ENCODE peak calls at places on chromosomes 6 and 20, in seven cellular contexts. One of them, this sample, is unnamed.

GRCh38 chr6:109242029-109242428 is 140.2 kb downstream of the CD164 start:
- DNase-seq in foreskin fibroblast: no peak
- DNase-seq in progenitor cell of endocrine pancreas: no peak
- DNase-seq in thoracic aorta: no peak
- DNase-seq in GM20000: no peak
- DNase-seq in heart right ventricle: no peak
- DNase-seq in mucosa of descending colon: no peak
- DNase-seq in this sample: no peak

GRCh38 chr6:148502083-148502772 is 159.6 kb downstream of the SASH1 start:
- DNase-seq in progenitor cell of endocrine pancreas: no peak
- DNase-seq in mucosa of descending colon: no peak
- DNase-seq in foreskin fibroblast: peak
- DNase-seq in heart right ventricle: no peak
- DNase-seq in GM20000: no peak
- DNase-seq in thoracic aorta: no peak
- DNase-seq in this sample: no peak

GRCh38 chr20:20547221-20547875 is 165.1 kb downstream of the RALGAPA2 start:
- DNase-seq in thoracic aorta: no peak
- DNase-seq in mucosa of descending colon: no peak
- DNase-seq in foreskin fibroblast: peak
- DNase-seq in GM20000: peak
- DNase-seq in heart right ventricle: no peak
- DNase-seq in progenitor cell of endocrine pancreas: no peak
- DNase-seq in this sample: no peak

GRCh38 chr20:61719691-61720347 is 345.9 kb downstream of the TAF4 start:
- DNase-seq in progenitor cell of endocrine pancreas: no peak
- DNase-seq in heart right ventricle: no peak
- DNase-seq in mucosa of descending colon: no peak
- DNase-seq in GM20000: no peak
- DNase-seq in thoracic aorta: no peak
- DNase-seq in foreskin fibroblast: no peak
- DNase-seq in this sample: no peak

GRCh38 chr6:146819596-146820320 is 221.0 kb downstream of the ADGB start:
- DNase-seq in progenitor cell of endocrine pancreas: no peak
- DNase-seq in GM20000: no peak
- DNase-seq in foreskin fibroblast: no peak
- DNase-seq in mucosa of descending colon: no peak
- DNase-seq in thoracic aorta: no peak
- DNase-seq in heart right ventricle: no peak
- DNase-seq in this sample: no peak

GRCh38 chr20:15756401-15756800 is 816.8 kb downstream of the KIF16B start:
- DNase-seq in heart right ventricle: no peak
- DNase-seq in mucosa of descending colon: no peak
- DNase-seq in foreskin fibroblast: no peak
- DNase-seq in progenitor cell of endocrine pancreas: no peak
- DNase-seq in GM20000: no peak
- DNase-seq in thoracic aorta: no peak
- DNase-seq in this sample: no peak

GRCh38 chr6:39923394-39923793 is 10.9 kb downstream of the MOCS1 start:
- DNase-seq in thoracic aorta: peak
- DNase-seq in mucosa of descending colon: peak
- DNase-seq in foreskin fibroblast: no peak
- DNase-seq in progenitor cell of endocrine pancreas: no peak
- DNase-seq in GM20000: no peak
- DNase-seq in heart right ventricle: peak
- DNase-seq in this sample: no peak

GRCh38 chr6:127266892-127267741 is 453 bp downstream of the RNF146 start:
- DNase-seq in mucosa of descending colon: peak
- DNase-seq in GM20000: peak
- DNase-seq in thoracic aorta: peak
- DNase-seq in foreskin fibroblast: peak
- DNase-seq in heart right ventricle: peak
- DNase-seq in progenitor cell of endocrine pancreas: no peak
- DNase-seq in this sample: peak

GRCh38 chr6:33073431-33073871 is at the start of gene HLA-DPA1:
- DNase-seq in foreskin fibroblast: peak
- DNase-seq in thoracic aorta: no peak
- DNase-seq in progenitor cell of endocrine pancreas: no peak
- DNase-seq in mucosa of descending colon: no peak
- DNase-seq in heart right ventricle: no peak
- DNase-seq in GM20000: peak
- DNase-seq in this sample: no peak

GRCh38 chr20:31822421-31823330 is 3.5 kb downstream of the MYLK2 start:
- DNase-seq in heart right ventricle: peak
- DNase-seq in progenitor cell of endocrine pancreas: peak
- DNase-seq in thoracic aorta: peak
- DNase-seq in foreskin fibroblast: peak
- DNase-seq in GM20000: peak
- DNase-seq in mucosa of descending colon: peak
- DNase-seq in this sample: peak

GRCh38 chr6:149921361-149921760 is 1.6 kb downstream of the RAET1G start:
- DNase-seq in GM20000: no peak
- DNase-seq in progenitor cell of endocrine pancreas: no peak
- DNase-seq in foreskin fibroblast: no peak
- DNase-seq in thoracic aorta: no peak
- DNase-seq in heart right ventricle: no peak
- DNase-seq in mucosa of descending colon: no peak
- DNase-seq in this sample: no peak

GRCh38 chr20:53643031-53643832 is 49.6 kb upstream of the ZNF217 start:
- DNase-seq in heart right ventricle: no peak
- DNase-seq in foreskin fibroblast: peak
- DNase-seq in GM20000: peak
- DNase-seq in mucosa of descending colon: peak
- DNase-seq in thoracic aorta: no peak
- DNase-seq in progenitor cell of endocrine pancreas: no peak
- DNase-seq in this sample: no peak

GRCh38 chr6:167756594-167756993 is 70.1 kb upstream of the AFDN start:
- DNase-seq in mucosa of descending colon: no peak
- DNase-seq in heart right ventricle: no peak
- DNase-seq in GM20000: no peak
- DNase-seq in thoracic aorta: no peak
- DNase-seq in foreskin fibroblast: no peak
- DNase-seq in progenitor cell of endocrine pancreas: no peak
- DNase-seq in this sample: no peak

GRCh38 chr20:41443667-41444066 is 77.0 kb upstream of the EMILIN3 start:
- DNase-seq in GM20000: peak
- DNase-seq in progenitor cell of endocrine pancreas: no peak
- DNase-seq in mucosa of descending colon: no peak
- DNase-seq in heart right ventricle: no peak
- DNase-seq in foreskin fibroblast: no peak
- DNase-seq in thoracic aorta: no peak
- DNase-seq in this sample: no peak

GRCh38 chr6:33856655-33857054 is 52.9 kb upstream of the MLN start:
- DNase-seq in foreskin fibroblast: no peak
- DNase-seq in thoracic aorta: no peak
- DNase-seq in GM20000: no peak
- DNase-seq in progenitor cell of endocrine pancreas: no peak
- DNase-seq in mucosa of descending colon: peak
- DNase-seq in heart right ventricle: no peak
- DNase-seq in this sample: no peak

GRCh38 chr20:46699651-46700359 is 9.6 kb upstream of the SLC2A10 start:
- DNase-seq in GM20000: no peak
- DNase-seq in mucosa of descending colon: no peak
- DNase-seq in heart right ventricle: no peak
- DNase-seq in progenitor cell of endocrine pancreas: no peak
- DNase-seq in foreskin fibroblast: peak
- DNase-seq in thoracic aorta: no peak
- DNase-seq in this sample: no peak

GRCh38 chr6:160992323-160993314 is 1.1 kb downstream of the MAP3K4 start:
- DNase-seq in progenitor cell of endocrine pancreas: no peak
- DNase-seq in thoracic aorta: no peak
- DNase-seq in GM20000: peak
- DNase-seq in mucosa of descending colon: no peak
- DNase-seq in foreskin fibroblast: peak
- DNase-seq in heart right ventricle: no peak
- DNase-seq in this sample: peak

GRCh38 chr6:84460491-84460890 is 233.0 kb upstream of the CEP162 start:
- DNase-seq in progenitor cell of endocrine pancreas: no peak
- DNase-seq in mucosa of descending colon: no peak
- DNase-seq in foreskin fibroblast: no peak
- DNase-seq in heart right ventricle: no peak
- DNase-seq in thoracic aorta: no peak
- DNase-seq in GM20000: no peak
- DNase-seq in this sample: no peak

GRCh38 chr20:21615617-21616080 is 89.8 kb upstream of the PAX1 start:
- DNase-seq in progenitor cell of endocrine pancreas: peak
- DNase-seq in foreskin fibroblast: peak
- DNase-seq in mucosa of descending colon: peak
- DNase-seq in GM20000: peak
- DNase-seq in thoracic aorta: no peak
- DNase-seq in heart right ventricle: peak
- DNase-seq in this sample: peak

GRCh38 chr20:2693286-2693995 is 861 bp downstream of the EBF4 start:
- DNase-seq in thoracic aorta: no peak
- DNase-seq in foreskin fibroblast: peak
- DNase-seq in GM20000: peak
- DNase-seq in progenitor cell of endocrine pancreas: peak
- DNase-seq in heart right ventricle: peak
- DNase-seq in mucosa of descending colon: peak
- DNase-seq in this sample: peak

GRCh38 chr6:3660473-3660872 is 91.0 kb downstream of the PXDC1 start:
- DNase-seq in thoracic aorta: no peak
- DNase-seq in foreskin fibroblast: no peak
- DNase-seq in heart right ventricle: no peak
- DNase-seq in GM20000: no peak
- DNase-seq in progenitor cell of endocrine pancreas: no peak
- DNase-seq in mucosa of descending colon: no peak
- DNase-seq in this sample: no peak

GRCh38 chr6:122953766-122954165 is 42.3 kb upstream of the CLVS2 start:
- DNase-seq in thoracic aorta: no peak
- DNase-seq in heart right ventricle: no peak
- DNase-seq in GM20000: no peak
- DNase-seq in mucosa of descending colon: no peak
- DNase-seq in foreskin fibroblast: no peak
- DNase-seq in progenitor cell of endocrine pancreas: no peak
- DNase-seq in this sample: no peak

GRCh38 chr6:129370268-129370916 is 339.6 kb downstream of the ARHGAP18 start:
- DNase-seq in progenitor cell of endocrine pancreas: no peak
- DNase-seq in thoracic aorta: no peak
- DNase-seq in heart right ventricle: no peak
- DNase-seq in foreskin fibroblast: peak
- DNase-seq in GM20000: peak
- DNase-seq in mucosa of descending colon: no peak
- DNase-seq in this sample: peak

GRCh38 chr6:41577865-41578713 is 31.9 kb downstream of the FOXP4 start:
- DNase-seq in GM20000: no peak
- DNase-seq in thoracic aorta: no peak
- DNase-seq in progenitor cell of endocrine pancreas: no peak
- DNase-seq in mucosa of descending colon: peak
- DNase-seq in foreskin fibroblast: peak
- DNase-seq in heart right ventricle: no peak
- DNase-seq in this sample: peak

GRCh38 chr6:122069933-122070332 is 329.5 kb upstream of the HSF2 start:
- DNase-seq in mucosa of descending colon: no peak
- DNase-seq in GM20000: no peak
- DNase-seq in thoracic aorta: no peak
- DNase-seq in progenitor cell of endocrine pancreas: no peak
- DNase-seq in heart right ventricle: no peak
- DNase-seq in foreskin fibroblast: no peak
- DNase-seq in this sample: peak

GRCh38 chr6:31308050-31308844 is 36.4 kb upstream of the HLA-C start:
- DNase-seq in thoracic aorta: no peak
- DNase-seq in heart right ventricle: peak
- DNase-seq in GM20000: peak
- DNase-seq in progenitor cell of endocrine pancreas: peak
- DNase-seq in foreskin fibroblast: peak
- DNase-seq in mucosa of descending colon: peak
- DNase-seq in this sample: no peak

GRCh38 chr6:28349892-28350737 is at the start of gene ZKSCAN3:
- DNase-seq in heart right ventricle: peak
- DNase-seq in foreskin fibroblast: peak
- DNase-seq in mucosa of descending colon: peak
- DNase-seq in GM20000: peak
- DNase-seq in progenitor cell of endocrine pancreas: peak
- DNase-seq in thoracic aorta: peak
- DNase-seq in this sample: peak
- TF ChIP-seq CTCF in heart right ventricle: no peak
- TF ChIP-seq CTCF in foreskin fibroblast: no peak
- TF ChIP-seq CTCF in mucosa of descending colon: no peak
- TF ChIP-seq CTCF in GM20000: no peak
- TF ChIP-seq CTCF in progenitor cell of endocrine pancreas: no peak
- TF ChIP-seq CTCF in thoracic aorta: no peak
- TF ChIP-seq CTCF in this sample: no peak

GRCh38 chr6:35624341-35625070 is 64.2 kb downstream of the FKBP5 start:
- DNase-seq in progenitor cell of endocrine pancreas: no peak
- DNase-seq in heart right ventricle: no peak
- DNase-seq in thoracic aorta: no peak
- DNase-seq in mucosa of descending colon: no peak
- DNase-seq in foreskin fibroblast: peak
- DNase-seq in GM20000: no peak
- DNase-seq in this sample: no peak
- TF ChIP-seq CTCF in progenitor cell of endocrine pancreas: peak
- TF ChIP-seq CTCF in heart right ventricle: peak
- TF ChIP-seq CTCF in thoracic aorta: peak
- TF ChIP-seq CTCF in mucosa of descending colon: no peak
- TF ChIP-seq CTCF in foreskin fibroblast: peak
- TF ChIP-seq CTCF in GM20000: no peak
- TF ChIP-seq CTCF in this sample: no peak

GRCh38 chr20:17417221-17417620 is 114.0 kb downstream of the BFSP1 start:
- DNase-seq in progenitor cell of endocrine pancreas: no peak
- DNase-seq in GM20000: no peak
- DNase-seq in thoracic aorta: no peak
- DNase-seq in heart right ventricle: no peak
- DNase-seq in foreskin fibroblast: no peak
- DNase-seq in mucosa of descending colon: no peak
- DNase-seq in this sample: no peak
- TF ChIP-seq CTCF in progenitor cell of endocrine pancreas: no peak
- TF ChIP-seq CTCF in GM20000: no peak
- TF ChIP-seq CTCF in thoracic aorta: no peak
- TF ChIP-seq CTCF in heart right ventricle: no peak
- TF ChIP-seq CTCF in foreskin fibroblast: no peak
- TF ChIP-seq CTCF in mucosa of descending colon: no peak
- TF ChIP-seq CTCF in this sample: no peak

GRCh38 chr6:137487947-137488735 is 6.1 kb downstream of the OLIG3 start:
- DNase-seq in mucosa of descending colon: no peak
- DNase-seq in GM20000: peak
- DNase-seq in foreskin fibroblast: no peak
- DNase-seq in thoracic aorta: no peak
- DNase-seq in progenitor cell of endocrine pancreas: no peak
- DNase-seq in heart right ventricle: no peak
- DNase-seq in this sample: no peak

GRCh38 chr6:137490506-137490905 is 3.7 kb downstream of the OLIG3 start:
- DNase-seq in thoracic aorta: no peak
- DNase-seq in progenitor cell of endocrine pancreas: no peak
- DNase-seq in heart right ventricle: no peak
- DNase-seq in GM20000: no peak
- DNase-seq in mucosa of descending colon: no peak
- DNase-seq in foreskin fibroblast: no peak
- DNase-seq in this sample: no peak

GRCh38 chr6:137490961-137491360 is 3.2 kb downstream of the OLIG3 start:
- DNase-seq in foreskin fibroblast: no peak
- DNase-seq in GM20000: peak
- DNase-seq in progenitor cell of endocrine pancreas: no peak
- DNase-seq in heart right ventricle: no peak
- DNase-seq in mucosa of descending colon: no peak
- DNase-seq in thoracic aorta: no peak
- DNase-seq in this sample: no peak

GRCh38 chr6:137488736-137489409 is 5.3 kb downstream of the OLIG3 start:
- DNase-seq in foreskin fibroblast: no peak
- DNase-seq in heart right ventricle: no peak
- DNase-seq in mucosa of descending colon: no peak
- DNase-seq in thoracic aorta: no peak
- DNase-seq in GM20000: peak
- DNase-seq in progenitor cell of endocrine pancreas: no peak
- DNase-seq in this sample: peak

GRCh38 chr6:137489410-137490371 is 4.5 kb downstream of the OLIG3 start:
- DNase-seq in heart right ventricle: no peak
- DNase-seq in thoracic aorta: no peak
- DNase-seq in GM20000: peak
- DNase-seq in progenitor cell of endocrine pancreas: peak
- DNase-seq in foreskin fibroblast: no peak
- DNase-seq in mucosa of descending colon: no peak
- DNase-seq in this sample: no peak
- TF ChIP-seq CTCF in heart right ventricle: no peak
- TF ChIP-seq CTCF in thoracic aorta: no peak
- TF ChIP-seq CTCF in GM20000: no peak
- TF ChIP-seq CTCF in progenitor cell of endocrine pancreas: peak
- TF ChIP-seq CTCF in foreskin fibroblast: no peak
- TF ChIP-seq CTCF in mucosa of descending colon: no peak
- TF ChIP-seq CTCF in this sample: peak